ENCODE peak calls at places on chromosome 15, in eight cellular contexts. X, O, V, T, D, A, S and M are unnamed samples.

GRCh38 chr15:40420793-40421192 is 15.2 kb downstream of the IVD start:
- DNase-seq in D (no peak), X (peak), A (peak), T (no peak), S (no peak), V (no peak), O (peak), M (no peak)

GRCh38 chr15:82306791-82307713 is 42.2 kb downstream of the GOLGA6L10 start:
- DNase-seq in D (no peak), T (no peak), A (no peak), V (no peak), O (no peak), X (no peak), S (no peak), M (no peak)

GRCh38 chr15:40843183-40843884 is 514 bp upstream of the SPINT1 start:
- DNase-seq in A (no peak), O (no peak), X (peak), S (no peak), V (peak), T (no peak), D (no peak), M (no peak)

GRCh38 chr15:88302373-88302772 is 45.8 kb upstream of the NTRK3 start:
- DNase-seq in V (no peak), S (no peak), A (no peak), X (no peak), O (no peak), T (no peak), D (no peak), M (no peak)

GRCh38 chr15:51759557-51760070 is 8.2 kb downstream of the TMOD2 start:
- DNase-seq in D (peak), A (peak), V (no peak), X (no peak), S (no peak), O (no peak), T (peak), M (peak)

GRCh38 chr15:58442122-58442521 is 10.3 kb downstream of the LIPC start:
- DNase-seq in A (no peak), V (no peak), T (no peak), S (no peak), D (no peak), X (peak), O (no peak), M (no peak)

GRCh38 chr15:55241895-55242294 is 45.2 kb upstream of the RSL24D1 start:
- DNase-seq in V (no peak), T (no peak), D (no peak), X (no peak), O (no peak), S (no peak), A (no peak), M (no peak)

GRCh38 chr15:63350178-63350621 is 31.4 kb downstream of the CA12 start:
- DNase-seq in V (no peak), T (no peak), O (no peak), A (no peak), X (no peak), D (no peak), S (no peak), M (no peak)

GRCh38 chr15:46607103-46607502 is 972.3 kb downstream of the SQOR start:
- DNase-seq in D (no peak), O (no peak), X (no peak), T (no peak), V (no peak), S (no peak), A (no peak), M (no peak)

GRCh38 chr15:40790723-40791122 is 16.2 kb upstream of the ZFYVE19 start:
- DNase-seq in O (no peak), V (no peak), S (no peak), D (no peak), A (no peak), X (no peak), T (no peak), M (no peak)

GRCh38 chr15:40430271-40430805 is 10.4 kb upstream of the BAHD1 start:
- DNase-seq in O (no peak), X (peak), D (no peak), V (peak), A (no peak), T (no peak), S (no peak), M (no peak)

GRCh38 chr15:70166506-70167087 is 68.9 kb upstream of the TLE3 start:
- DNase-seq in V (no peak), T (no peak), A (no peak), X (no peak), D (no peak), O (no peak), S (no peak), M (no peak)

GRCh38 chr15:25848769-25849430 is 14.2 kb downstream of the ATP10A start:
- DNase-seq in S (no peak), V (no peak), O (no peak), T (no peak), X (no peak), D (no peak), A (no peak), M (no peak)

GRCh38 chr15:61687124-61687523 is 373.1 kb downstream of the VPS13C start:
- DNase-seq in X (no peak), T (no peak), O (no peak), V (no peak), A (no peak), D (no peak), S (no peak), M (no peak)

GRCh38 chr15:88663216-88663615 is 24.4 kb downstream of the ISG20 start:
- DNase-seq in S (no peak), X (no peak), D (no peak), T (no peak), V (no peak), A (no peak), O (no peak), M (peak)

GRCh38 chr15:90957105-90957790 is 2.6 kb downstream of the RCCD1 start:
- DNase-seq in A (no peak), S (peak), D (no peak), X (peak), V (peak), O (no peak), T (no peak), M (no peak)

GRCh38 chr15:90478981-90479481 is 50.7 kb upstream of the CRTC3 start:
- DNase-seq in A (peak), X (peak), T (no peak), D (no peak), S (no peak), O (no peak), V (no peak), M (no peak)

GRCh38 chr15:63938486-63939061 is 104.8 kb upstream of the HERC1 start:
- DNase-seq in T (no peak), D (no peak), O (no peak), X (no peak), V (no peak), S (no peak), A (no peak), M (no peak)

GRCh38 chr15:70035051-70035718 is 62.5 kb downstream of the TLE3 start:
- DNase-seq in O (no peak), T (no peak), D (no peak), X (no peak), A (no peak), V (no peak), S (no peak), M (no peak)

GRCh38 chr15:23690015-23690414 is 2.9 kb upstream of the NDN start:
- DNase-seq in T (no peak), A (no peak), D (no peak), V (no peak), S (no peak), X (no peak), O (no peak), M (no peak)

GRCh38 chr15:59251001-59251845 is 44.6 kb downstream of the LDHAL6B start:
- DNase-seq in X (no peak), T (no peak), S (no peak), V (no peak), A (no peak), O (no peak), D (peak), M (no peak)

GRCh38 chr15:70426065-70426821 is 328.5 kb upstream of the TLE3 start:
- DNase-seq in O (no peak), X (no peak), V (no peak), T (no peak), S (no peak), D (no peak), A (no peak), M (no peak)

GRCh38 chr15:93141373-93141790 is 52.4 kb upstream of the RGMA start:
- DNase-seq in D (no peak), V (no peak), S (no peak), X (peak), A (no peak), O (no peak), T (no peak), M (no peak)

GRCh38 chr15:48352474-48353072 is 21.3 kb downstream of the DUT start:
- DNase-seq in T (peak), S (peak), D (peak), X (peak), V (peak), A (peak), O (no peak), M (no peak)

GRCh38 chr15:99306694-99307338 is 55.5 kb downstream of the LRRC28 start:
- DNase-seq in D (no peak), S (no peak), V (no peak), T (peak), O (no peak), X (peak), A (peak), M (no peak)